ENCODE peak calls at places on chromosomes 4 and X, in ten cellular contexts. M, Z, U, B, E, O, L, D, H and K are unnamed samples.

GRCh38 chr4:138612428-138612827 is 370.3 kb upstream of the SLC7A11 start:
- DNase-seq in M (no peak), Z (no peak), U (no peak), B (no peak), E (no peak), O (no peak), L (no peak), D (no peak), H (no peak), K (no peak)

GRCh38 chrX:13666836-13667235 is 13.9 kb downstream of the TCEANC start:
- DNase-seq in M (no peak), Z (no peak), U (no peak), B (no peak), E (no peak), O (no peak), L (no peak), D (no peak), H (no peak), K (no peak)

GRCh38 chr4:17058506-17058905 is 160.1 kb upstream of the LDB2 start:
- DNase-seq in M (no peak), Z (no peak), U (no peak), B (no peak), E (no peak), O (no peak), L (no peak), D (no peak), H (no peak), K (no peak)

GRCh38 chrX:39813631-39814246 is 284.0 kb downstream of the BCOR start:
- DNase-seq in M (peak; percentile 69), Z (no peak), U (no peak), B (peak; percentile 67), E (no peak), O (no peak), L (peak; percentile 84), D (no peak), H (peak; percentile 88), K (no peak)

GRCh38 chrX:103879339-103879738 is 47.3 kb upstream of the RAB9B start:
- DNase-seq in M (no peak), Z (no peak), U (no peak), B (no peak), E (no peak), O (no peak), L (no peak), D (no peak), H (no peak), K (no peak)

GRCh38 chr4:78689224-78689623 is 86.9 kb upstream of the BMP2K start:
- DNase-seq in M (no peak), Z (no peak), U (no peak), B (no peak), E (no peak), O (no peak), L (no peak), D (no peak), H (no peak), K (no peak)

GRCh38 chr4:42339935-42340406 is 57.3 kb upstream of the SHISA3 start:
- DNase-seq in M (no peak), Z (peak; percentile 33), U (no peak), B (no peak), E (no peak), O (no peak), L (no peak), D (no peak), H (no peak), K (no peak)

GRCh38 chr4:125115476-125115875 is 199.3 kb upstream of the FAT4 start:
- DNase-seq in M (no peak), Z (no peak), U (no peak), B (no peak), E (no peak), O (no peak), L (no peak), D (no peak), H (no peak), K (no peak)

GRCh38 chr4:8215001-8215427 is 15.9 kb downstream of the SH3TC1 start:
- DNase-seq in M (peak; percentile 73), Z (no peak), U (no peak), B (no peak), E (no peak), O (no peak), L (no peak), D (no peak), H (no peak), K (peak; percentile 70)

GRCh38 chrX:124194209-124194608 is 138.3 kb upstream of the TEX13D start:
- DNase-seq in M (no peak), Z (no peak), U (no peak), B (no peak), E (no peak), O (no peak), L (peak; percentile 63), D (no peak), H (no peak), K (no peak)

GRCh38 chr4:80058740-80059139 is 14.3 kb downstream of the ANTXR2 start:
- DNase-seq in M (no peak), Z (no peak), U (no peak), B (no peak), E (peak; percentile 89), O (peak; percentile 66), L (no peak), D (no peak), H (no peak), K (no peak)

GRCh38 chrX:40700640-40701342 is 34.6 kb downstream of the MED14 start:
- DNase-seq in M (no peak), Z (no peak), U (no peak), B (no peak), E (no peak), O (no peak), L (no peak), D (no peak), H (no peak), K (no peak)

GRCh38 chrX:31543565-31544125 is 471.8 kb upstream of the FTHL17 start:
- DNase-seq in M (no peak), Z (no peak), U (no peak), B (no peak), E (no peak), O (no peak), L (no peak), D (no peak), H (no peak), K (no peak)

GRCh38 chr4:161555689-161556660 is 607.8 kb downstream of the FSTL5 start:
- DNase-seq in M (no peak), Z (no peak), U (no peak), B (no peak), E (peak; percentile 88), O (no peak), L (no peak), D (no peak), H (no peak), K (no peak)

GRCh38 chr4:161554372-161554990 is 609.3 kb downstream of the FSTL5 start:
- DNase-seq in M (no peak), Z (no peak), U (no peak), B (no peak), E (no peak), O (no peak), L (no peak), D (peak; percentile 40), H (no peak), K (no peak)
- H3K4me3 ChIP-seq in M (no peak overlapping the region), Z (no peak overlapping the region), U (peak overlapping the region; percentile 37), B (no peak overlapping the region), E (peak overlapping the region; percentile 25), O (no peak overlapping the region), L (no peak overlapping the region), D (peak overlapping the region; percentile 51), H (no peak overlapping the region), K (no peak overlapping the region)

GRCh38 chr4:103076777-103077347 is 301 bp upstream of the SLC9B2 start:
- DNase-seq in M (no peak), Z (peak; percentile 8), U (peak; percentile 3), B (no peak), E (no peak), O (no peak), L (no peak), D (no peak), H (no peak), K (no peak)
- TF ChIP-seq POLR2AphosphoS5 in M (no peak), Z (no peak), U (no peak), B (no peak), E (no peak), O (no peak), L (no peak), D (no peak), H (no peak), K (no peak)

GRCh38 chr4:94536049-94536448 is 84.3 kb downstream of the PDLIM5 start:
- DNase-seq in M (no peak), Z (peak; percentile 63), U (no peak), B (no peak), E (no peak), O (no peak), L (no peak), D (no peak), H (no peak), K (no peak)

GRCh38 chr4:94534401-94535312 is 82.9 kb downstream of the PDLIM5 start:
- DNase-seq in M (no peak), Z (peak; percentile 51), U (no peak), B (no peak), E (peak; percentile 61), O (no peak), L (no peak), D (no peak), H (no peak), K (no peak)

GRCh38 chr4:94533405-94534223 is 81.9 kb downstream of the PDLIM5 start:
- DNase-seq in M (no peak), Z (no peak), U (no peak), B (no peak), E (no peak), O (no peak), L (no peak), D (no peak), H (no peak), K (no peak)

GRCh38 chr4:94538229-94538628 is 86.5 kb downstream of the PDLIM5 start:
- DNase-seq in M (no peak), Z (no peak), U (no peak), B (no peak), E (no peak), O (no peak), L (no peak), D (no peak), H (no peak), K (no peak)

GRCh38 chr4:94536649-94537464 is 85.1 kb downstream of the PDLIM5 start:
- DNase-seq in M (no peak), Z (peak; percentile 39), U (no peak), B (no peak), E (no peak), O (no peak), L (no peak), D (no peak), H (no peak), K (no peak)
- H3K4me3 ChIP-seq in M (no peak overlapping the region), Z (peak overlapping the region; percentile 7), U (no peak overlapping the region), B (no peak overlapping the region), E (no peak overlapping the region), O (no peak overlapping the region), L (no peak overlapping the region), D (no peak overlapping the region), H (no peak overlapping the region), K (no peak overlapping the region)

GRCh38 chr4:108953941-108954340 is 191.1 kb upstream of the ETNPPL start:
- DNase-seq in M (no peak), Z (no peak), U (no peak), B (no peak), E (no peak), O (no peak), L (no peak), D (no peak), H (no peak), K (no peak)

GRCh38 chr4:108950158-108950915 is 187.5 kb upstream of the ETNPPL start:
- DNase-seq in M (no peak), Z (no peak), U (no peak), B (no peak), E (no peak), O (no peak), L (no peak), D (no peak), H (no peak), K (no peak)

GRCh38 chr4:108959497-108959896 is 196.6 kb upstream of the ETNPPL start:
- DNase-seq in M (no peak), Z (no peak), U (no peak), B (no peak), E (no peak), O (no peak), L (no peak), D (no peak), H (no peak), K (no peak)

GRCh38 chr4:108954880-108955279 is 192.0 kb upstream of the ETNPPL start:
- DNase-seq in M (no peak), Z (no peak), U (no peak), B (no peak), E (no peak), O (no peak), L (no peak), D (no peak), H (no peak), K (no peak)
- TF ChIP-seq POLR2AphosphoS5 in M (no peak), Z (no peak), U (no peak), B (no peak), E (no peak), O (no peak), L (no peak), D (no peak), H (no peak), K (no peak)